ENCODE peak calls at places on chromosomes 11 and 22, in five cellular contexts. H is A549, X is GM12878, Y is HepG2, M is K562. V is an unnamed sample.

GRCh38 chr11:73429121-73429740 is 53.0 kb downstream of the RELT start:
- DNase-seq in M (no peak), X (no peak), H (no peak), Y (no peak), V (no peak)

GRCh38 chr11:134008593-134008992 is 51.8 kb upstream of the IGSF9B start:
- DNase-seq in X (no peak), Y (no peak), H (no peak), M (no peak), V (no peak)

GRCh38 chr22:26937213-26937612 is 279.8 kb downstream of the MIAT start:
- DNase-seq in Y (no peak), H (no peak), M (peak; percentile 7), X (no peak), V (no peak)

GRCh38 chr22:46866591-46866990 is 104.1 kb downstream of the TBC1D22A start:
- DNase-seq in Y (no peak), X (no peak), H (no peak), M (no peak), V (peak; percentile 38)

GRCh38 chr22:38285015-38285414 is 12.2 kb upstream of the TMEM184B start:
- DNase-seq in H (no peak), M (peak; percentile 38), X (no peak), Y (no peak), V (no peak)

GRCh38 chr11:116777056-116777455 is 4.3 kb upstream of the BUD13 start:
- DNase-seq in H (no peak), Y (no peak), M (no peak), X (no peak), V (no peak)

GRCh38 chr11:93846411-93846810 is 4.0 kb downstream of the VSTM5 start:
- DNase-seq in H (no peak), X (no peak), M (no peak), Y (no peak), V (no peak)

GRCh38 chr11:68632802-68633201 is 51.5 kb upstream of the GAL start:
- DNase-seq in X (no peak), Y (peak; percentile 67), H (peak; percentile 80), M (peak; percentile 58), V (peak; percentile 39)

GRCh38 chr22:42892156-42892555 is 35.1 kb upstream of the ARFGAP3 start:
- DNase-seq in M (no peak), Y (no peak), X (no peak), H (no peak), V (no peak)

GRCh38 chr11:134196756-134197155 is 27.0 kb downstream of the NCAPD3 start:
- DNase-seq in M (no peak), Y (no peak), X (no peak), H (no peak), V (no peak)

GRCh38 chr22:50314455-50315288 is 7.2 kb upstream of the PLXNB2 start:
- DNase-seq in M (peak; percentile 60), Y (no peak), X (peak; percentile 84), H (no peak), V (no peak)

GRCh38 chr11:71451596-71452353 is 1.2 kb upstream of the NADSYN1 start:
- DNase-seq in X (no peak), Y (peak; percentile 14), M (no peak), H (no peak), V (no peak)

GRCh38 chr11:9002920-9003572 is 755 bp downstream of the NRIP3 start:
- DNase-seq in H (no peak), Y (no peak), M (no peak), X (no peak), V (no peak)

GRCh38 chr11:84855846-84856245 is 771.3 kb downstream of the DLG2 start:
- DNase-seq in H (no peak), Y (no peak), X (no peak), M (no peak), V (no peak)

GRCh38 chr11:127106142-127106541 is 105.6 kb upstream of the KIRREL3 start:
- DNase-seq in M (no peak), Y (no peak), X (no peak), H (no peak), V (no peak)

DNA sequence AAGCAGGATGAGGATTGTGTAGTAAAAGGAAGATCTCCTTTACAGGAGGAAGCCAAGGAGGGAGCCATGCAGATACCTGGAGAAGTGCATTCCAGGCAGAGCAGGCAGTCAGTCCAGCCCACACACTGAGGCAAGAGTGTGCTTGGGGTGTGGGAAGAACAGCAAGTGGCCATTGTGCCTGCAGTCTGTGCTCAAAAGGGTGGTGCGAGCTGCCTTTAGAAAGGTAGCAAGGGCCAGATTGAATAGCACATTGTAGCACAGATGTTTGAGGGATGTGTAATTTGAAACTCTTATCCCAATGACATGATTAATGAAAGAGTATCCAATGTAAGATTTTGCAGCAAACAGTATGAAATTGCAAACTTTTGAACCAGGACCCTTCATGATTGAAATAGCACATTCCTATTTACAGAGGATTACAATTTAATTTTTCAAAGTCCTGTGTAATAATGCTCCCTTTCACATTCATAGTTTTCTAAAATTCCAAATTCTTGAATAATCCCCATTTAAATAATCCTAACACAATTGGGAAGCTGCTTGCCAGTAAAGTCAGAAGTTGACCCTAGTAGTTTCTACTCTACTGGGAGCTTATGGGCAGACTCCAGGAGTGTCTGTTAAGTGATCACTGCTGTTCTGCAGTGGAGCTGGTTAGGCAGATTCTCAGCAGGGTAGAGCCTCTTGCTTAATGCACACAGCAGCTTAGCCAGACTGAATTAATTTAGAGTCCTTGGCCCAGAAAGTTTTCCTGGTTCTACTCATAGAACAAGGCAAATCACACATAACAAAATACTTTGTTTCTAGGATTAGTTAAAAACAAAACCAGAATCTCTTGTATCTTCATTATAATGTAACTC is 78.1 kb downstream of the CYB5R2 start:
- DNase-seq in Y (no peak), H (no peak), M (no peak), X (no peak), V (no peak)
- TF ChIP-seq HDAC2 in Y (no peak), H (no peak), M (no peak), X (no peak), V (no peak)

DNA sequence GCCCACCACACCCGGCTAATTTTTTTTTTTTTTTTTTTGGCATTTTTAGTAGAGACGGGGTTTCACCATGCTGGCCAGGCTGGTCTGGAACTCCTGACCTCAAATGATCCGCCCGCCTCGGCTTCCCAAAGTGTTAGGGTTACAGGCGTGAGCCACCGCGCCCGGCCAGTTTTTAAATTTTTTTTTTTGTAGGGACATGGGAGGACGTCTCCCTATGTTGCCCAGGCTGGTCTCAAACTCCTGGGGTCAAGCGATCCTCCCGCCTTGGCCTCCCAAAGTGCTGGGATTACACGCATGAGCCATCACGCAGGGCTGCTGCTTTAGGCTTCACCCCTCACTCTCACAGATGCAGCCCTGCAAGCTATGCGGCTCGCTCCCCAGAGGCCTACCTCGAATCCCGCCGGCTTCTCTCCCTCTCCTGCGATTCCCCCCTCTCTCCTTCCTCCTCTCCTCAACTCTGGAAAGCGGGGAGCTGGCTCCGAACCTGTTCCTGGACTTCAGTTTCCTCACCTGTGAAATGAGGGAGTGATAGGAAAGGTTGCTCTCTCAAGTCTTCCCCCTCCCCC is 926 bp downstream of the CCDC157 start:
- DNase-seq in M (no peak), X (no peak), Y (no peak), H (no peak), V (no peak)
- TF ChIP-seq HDAC2 in M (no peak), X (no peak), Y (no peak), H (no peak), V (no peak)

DNA sequence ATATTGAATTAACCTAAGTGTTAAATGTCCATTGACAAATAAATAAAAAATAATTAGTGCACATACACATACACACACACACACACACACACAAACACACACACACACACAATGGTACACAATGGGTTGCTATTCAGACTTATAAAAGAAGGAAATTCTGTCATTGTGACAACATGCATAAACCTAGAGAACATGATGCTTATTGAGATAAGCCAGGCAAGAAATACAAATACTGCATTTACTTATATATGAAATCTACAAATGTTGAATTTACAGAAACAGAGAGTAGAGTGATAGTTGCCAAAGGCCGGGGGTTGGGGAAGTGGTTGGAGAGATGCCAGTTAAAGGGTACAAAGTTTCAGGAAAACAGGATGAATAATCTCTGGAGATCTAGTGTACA is 566.0 kb upstream of the LRRC4C start:
- DNase-seq in M (no peak), Y (no peak), X (no peak), H (no peak), V (no peak)
- TF ChIP-seq HDAC2 in M (no peak), Y (no peak), X (no peak), H (no peak), V (no peak)

DNA sequence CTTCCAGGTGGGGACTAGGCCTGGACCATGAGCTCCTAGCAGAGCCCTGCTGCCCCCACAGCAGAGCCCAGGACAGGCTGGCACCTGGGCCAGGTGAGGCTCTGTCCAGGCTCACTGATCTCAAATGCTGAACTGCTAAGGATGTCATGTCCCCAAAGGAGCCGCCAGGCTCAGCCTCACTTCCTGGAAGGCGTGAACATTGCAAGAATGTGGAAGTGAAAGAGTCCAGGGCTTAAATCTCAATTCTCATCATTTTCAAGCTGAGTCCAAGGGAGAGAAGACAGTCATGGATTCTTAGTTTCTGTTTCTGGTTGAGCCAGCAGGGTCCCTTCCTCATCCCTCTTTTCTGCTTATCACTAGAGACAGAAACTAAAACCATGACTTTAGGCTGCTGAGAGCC is 5.0 kb downstream of the ASCL2 start:
- DNase-seq in Y (no peak), H (no peak), X (peak; percentile 19), M (no peak), V (no peak)
- TF ChIP-seq HDAC2 in Y (no peak), H (no peak), X (no peak), M (no peak), V (no peak)

DNA sequence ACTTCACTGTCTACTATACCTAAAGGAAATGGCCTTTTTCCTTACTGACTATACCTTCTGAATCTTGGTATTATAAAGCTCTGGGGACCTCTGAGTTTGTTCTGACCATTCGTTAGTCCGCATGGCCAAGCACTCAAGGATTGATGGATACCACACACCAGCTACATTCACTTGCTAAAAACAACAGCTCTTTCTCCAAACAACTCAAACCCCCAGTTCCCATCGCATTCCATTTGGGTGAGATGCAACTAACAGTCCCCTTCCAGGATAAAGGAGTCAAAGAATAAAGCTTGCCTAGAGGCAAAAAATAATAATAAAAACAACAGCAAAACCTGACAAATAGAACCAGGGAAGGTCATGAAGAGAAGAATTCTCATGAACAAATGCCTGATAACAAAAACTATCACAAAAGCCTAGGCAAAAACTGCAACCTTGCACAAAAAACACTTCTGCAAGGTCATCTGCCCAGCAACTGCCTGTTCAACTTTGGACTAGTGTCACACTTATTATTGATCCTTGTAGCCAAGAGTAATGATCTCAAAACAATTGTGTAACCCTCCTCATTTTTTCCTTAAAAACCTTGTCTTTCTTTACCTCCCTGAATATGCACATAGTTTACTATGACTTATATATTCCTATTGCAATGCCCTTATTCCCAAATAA is 139.0 kb upstream of the GUCY1A2 start:
- DNase-seq in H (no peak), M (no peak), Y (no peak), X (no peak), V (no peak)
- TF ChIP-seq HDAC2 in H (no peak), M (no peak), Y (no peak), X (no peak), V (no peak)

GRCh38 chr11:120659076-120659475 is 147.5 kb downstream of the GRIK4 start:
- DNase-seq in M (no peak), Y (no peak), X (no peak), H (no peak), V (no peak)

GRCh38 chr11:120660024-120660565 is 148.5 kb downstream of the GRIK4 start:
- DNase-seq in H (peak; percentile 33), X (no peak), Y (peak; percentile 53), M (peak; percentile 76), V (no peak)

GRCh38 chr11:120662071-120662611 is 150.6 kb downstream of the GRIK4 start:
- DNase-seq in H (no peak), X (no peak), Y (no peak), M (no peak), V (no peak)

GRCh38 chr11:120666121-120666639 is 154.6 kb downstream of the GRIK4 start:
- DNase-seq in Y (peak; percentile 23), M (no peak), X (no peak), H (no peak), V (no peak)

GRCh38 chr11:120663142-120663541 is 151.6 kb downstream of the GRIK4 start:
- DNase-seq in H (no peak), M (no peak), Y (no peak), X (no peak), V (no peak)
- TF ChIP-seq HDAC2 in H (no peak), M (no peak), Y (no peak), X (no peak), V (no peak)

V was measured in H1.